ENCODE peak calls at places on chromosome 17, in ten cellular contexts. E is GM23338; O is psoas muscle; F is tibial nerve; K is mesendoderm; W is lung; D is esophagus squamous epithelium; C is adrenal gland; L is mammary epithelial cell; X is effector memory CD4-positive, alpha-beta T cell. S is an unnamed sample.

GRCh38 chr17:44203731-44204452 is 4.2 kb upstream of the ATXN7L3 start:
- DNase-seq in E (peak), O (no peak), F (no peak), K (peak), W (peak), D (no peak), C (peak), L (no peak), X (no peak), S (peak)

GRCh38 chr17:11006530-11006929 is 168.6 kb upstream of the PIRT start:
- DNase-seq in E (no peak), O (no peak), F (no peak), K (no peak), W (no peak), D (no peak), C (no peak), L (no peak), X (no peak), S (no peak)

GRCh38 chr17:37813753-37814152 is 68.9 kb upstream of the HNF1B start:
- DNase-seq in E (peak), O (no peak), F (no peak), K (peak), W (no peak), D (no peak), C (no peak), L (no peak), X (no peak), S (no peak)

GRCh38 chr17:77872199-77872598 is 86.3 kb upstream of the TNRC6C start:
- DNase-seq in E (no peak), O (no peak), F (no peak), K (no peak), W (no peak), D (no peak), C (no peak), L (no peak), X (no peak), S (no peak)

GRCh38 chr17:5241861-5242671 is 7.4 kb upstream of the SCIMP start:
- DNase-seq in E (no peak), O (no peak), F (no peak), K (no peak), W (no peak), D (no peak), C (no peak), L (peak), X (no peak), S (no peak)

GRCh38 chr17:36183811-36184765 is 7.7 kb upstream of the TBC1D3B start:
- DNase-seq in E (no peak), O (no peak), F (no peak), K (no peak), W (no peak), D (no peak), C (no peak), L (no peak), X (no peak), S (no peak)

GRCh38 chr17:81878294-81878693 is 7.2 kb upstream of the ARHGDIA start:
- DNase-seq in E (no peak), O (no peak), F (no peak), K (no peak), W (no peak), D (no peak), C (no peak), L (no peak), X (no peak), S (no peak)

GRCh38 chr17:82845163-82845807 is 5.5 kb upstream of the ZNF750 start:
- DNase-seq in E (no peak), O (peak), F (no peak), K (no peak), W (peak), D (no peak), C (peak), L (no peak), X (no peak), S (no peak)

GRCh38 chr17:75271233-75271954 is 363 bp upstream of the MIF4GD start:
- DNase-seq in E (peak), O (peak), F (peak), K (peak), W (peak), D (no peak), C (peak), L (peak), X (peak), S (peak)

GRCh38 chr17:82767041-82767754 is 15.3 kb downstream of the TBCD start:
- DNase-seq in E (peak), O (no peak), F (no peak), K (peak), W (peak), D (no peak), C (peak), L (peak), X (no peak), S (peak)

GRCh38 chr17:74763565-74764387 is 12.4 kb downstream of the NAT9 start:
- DNase-seq in E (no peak), O (no peak), F (no peak), K (no peak), W (no peak), D (no peak), C (no peak), L (no peak), X (no peak), S (no peak)

GRCh38 chr17:37160940-37161339 is 212.2 kb downstream of the AATF start:
- DNase-seq in E (no peak), O (no peak), F (no peak), K (no peak), W (no peak), D (no peak), C (no peak), L (peak), X (no peak), S (no peak)

GRCh38 chr17:7252176-7253043 is at the start of gene ELP5:
- DNase-seq in E (peak), O (peak), F (peak), K (peak), W (peak), D (peak), C (peak), L (peak), X (peak), S (peak)

GRCh38 chr17:39485555-39485954 is 24.3 kb downstream of the CDK12 start:
- DNase-seq in E (no peak), O (no peak), F (no peak), K (peak), W (no peak), D (no peak), C (no peak), L (peak), X (no peak), S (no peak)

GRCh38 chr17:80445152-80446110 is 30.5 kb downstream of the ENDOV start:
- DNase-seq in E (no peak), O (no peak), F (no peak), K (no peak), W (no peak), D (no peak), C (no peak), L (no peak), X (no peak), S (peak)

GRCh38 chr17:79702071-79702470 is 28.7 kb upstream of the ENPP7 start:
- DNase-seq in E (peak), O (no peak), F (no peak), K (no peak), W (no peak), D (no peak), C (no peak), L (no peak), X (no peak), S (peak)

GRCh38 chr17:79315282-79316106 is 240.9 kb downstream of the ENGASE start:
- DNase-seq in E (peak), O (no peak), F (no peak), K (no peak), W (no peak), D (no peak), C (no peak), L (no peak), X (no peak), S (no peak)

GRCh38 chr17:81517339-81518112 is 4.9 kb upstream of the ACTG1 start:
- DNase-seq in E (peak), O (peak), F (no peak), K (peak), W (no peak), D (no peak), C (no peak), L (no peak), X (no peak), S (peak)

GRCh38 chr17:20944014-20944905 is 98.6 kb downstream of the USP22 start:
- DNase-seq in E (peak), O (no peak), F (no peak), K (peak), W (peak), D (no peak), C (peak), L (peak), X (no peak), S (peak)

GRCh38 chr17:35856603-35857002 is 12.1 kb downstream of the HEATR9 start:
- DNase-seq in E (no peak), O (no peak), F (no peak), K (no peak), W (no peak), D (no peak), C (no peak), L (no peak), X (no peak), S (no peak)

GRCh38 chr17:80782536-80783427 is 208.9 kb upstream of the CHMP6 start:
- DNase-seq in E (no peak), O (no peak), F (no peak), K (peak), W (no peak), D (no peak), C (no peak), L (no peak), X (no peak), S (no peak)

GRCh38 chr17:48207776-48208175 is 100.2 kb downstream of the SNX11 start:
- DNase-seq in E (no peak), O (no peak), F (no peak), K (no peak), W (no peak), D (no peak), C (no peak), L (no peak), X (no peak), S (no peak)

GRCh38 chr17:2695243-2695960 is 16.2 kb downstream of the CLUH start:
- DNase-seq in E (no peak), O (no peak), F (no peak), K (no peak), W (no peak), D (no peak), C (no peak), L (no peak), X (no peak), S (no peak)

GRCh38 chr17:15920758-15921239 is 24.1 kb upstream of the ADORA2B start:
- DNase-seq in E (peak), O (peak), F (no peak), K (peak), W (no peak), D (no peak), C (no peak), L (peak), X (no peak), S (no peak)

GRCh38 chr17:35700157-35700556 is 31.3 kb upstream of the RASL10B start:
- DNase-seq in E (no peak), O (no peak), F (no peak), K (no peak), W (no peak), D (no peak), C (peak), L (no peak), X (no peak), S (no peak)

GRCh38 chr17:58335779-58336455 is 7.3 kb upstream of the TSPOAP1 start:
- DNase-seq in E (no peak), O (no peak), F (no peak), K (peak), W (no peak), D (no peak), C (no peak), L (peak), X (peak), S (no peak)

GRCh38 chr17:62101090-62101489 is 36.0 kb upstream of the MED13 start:
- DNase-seq in E (peak), O (no peak), F (no peak), K (no peak), W (no peak), D (no peak), C (no peak), L (no peak), X (no peak), S (no peak)

DNA sequence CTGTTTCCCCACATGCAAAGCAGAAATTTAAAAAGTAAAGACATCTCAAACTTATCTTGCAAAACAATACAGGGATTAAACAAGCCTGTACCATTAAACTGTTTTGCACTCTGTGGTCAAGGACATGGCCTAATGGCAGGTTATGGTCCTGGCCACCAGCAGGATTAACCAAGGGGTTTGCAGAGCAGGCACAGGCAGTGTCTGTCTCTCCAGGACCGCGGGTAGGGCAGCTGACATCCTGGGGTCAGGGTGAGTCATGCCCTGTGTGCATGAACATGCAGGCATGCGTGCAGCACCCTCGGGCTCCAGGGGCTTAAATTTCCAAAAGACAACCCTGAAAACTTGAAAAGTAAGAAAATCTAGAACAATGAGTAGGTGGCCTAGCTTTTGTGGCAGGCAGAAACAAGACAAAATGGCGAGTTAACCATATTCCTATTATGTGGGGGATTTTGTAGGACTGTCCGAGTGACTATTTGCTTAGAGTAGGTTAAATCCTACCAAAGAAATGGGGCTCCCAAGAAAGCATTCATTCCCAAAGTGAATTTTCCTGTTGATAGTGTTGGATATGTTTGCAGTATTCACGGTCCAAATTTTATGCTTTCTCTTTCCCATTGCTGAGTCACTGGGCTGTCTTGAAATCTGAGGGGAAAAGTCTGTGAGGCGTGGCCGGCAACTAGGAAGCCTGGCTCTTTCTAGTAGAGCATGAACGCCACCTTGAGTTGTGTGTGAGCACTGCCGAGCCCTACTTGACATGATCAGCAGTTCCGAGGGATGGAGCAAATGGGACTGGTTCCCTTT is 158.4 kb upstream of the FAM20A start:
- DNase-seq in E (peak), O (peak), F (peak), K (peak), W (peak), D (no peak), C (peak), L (peak), X (no peak), S (peak)
- H3K27ac ChIP-seq in E (peak), O (peak), F (peak), K (peak), W (peak), D (peak), C (peak), L (peak), X (no peak), S (peak)

DNA sequence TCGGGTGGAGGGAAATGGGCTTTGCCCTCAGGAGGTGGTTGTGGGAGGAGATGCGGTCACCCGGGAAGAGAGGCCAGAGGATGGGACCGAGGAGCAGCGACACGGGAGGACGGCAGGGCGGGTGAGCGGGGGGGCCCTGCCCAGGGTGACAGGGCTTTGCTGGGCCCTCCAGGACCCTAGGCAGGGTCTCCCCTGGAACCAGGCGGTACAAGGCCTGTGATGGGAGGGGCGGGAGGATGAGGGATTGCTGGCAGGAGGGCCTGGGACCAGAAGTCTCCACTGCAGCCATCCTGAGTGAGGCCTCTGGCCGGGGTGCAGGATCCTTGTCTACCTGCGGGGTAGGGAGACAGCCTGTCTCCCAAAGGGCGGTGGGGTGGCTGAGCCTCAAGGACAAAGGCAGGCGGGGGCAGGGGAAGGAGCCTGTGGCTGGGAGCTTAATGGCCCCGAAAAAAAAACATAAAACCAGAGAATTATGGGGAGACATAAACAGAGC is 66.9 kb downstream of the SREBF1 start:
- DNase-seq in E (no peak), O (no peak), F (no peak), K (no peak), W (no peak), D (no peak), C (no peak), L (no peak), X (no peak), S (peak)
- H3K4me3 ChIP-seq in E (no peak), O (peak), F (no peak), K (no peak), W (no peak), D (no peak), C (no peak), L (no peak), X (no peak), S (no peak)

GRCh38 chr17:9968881-9969280 is 63.8 kb upstream of the RCVRN start:
- DNase-seq in E (no peak), O (no peak), F (no peak), K (peak), W (no peak), D (no peak), C (no peak), L (no peak), X (no peak), S (no peak)

GRCh38 chr17:9973689-9974459 is 68.8 kb upstream of the RCVRN start:
- DNase-seq in E (no peak), O (no peak), F (no peak), K (no peak), W (no peak), D (no peak), C (no peak), L (no peak), X (no peak), S (no peak)

GRCh38 chr17:9974460-9975381 is 69.7 kb upstream of the RCVRN start:
- DNase-seq in E (no peak), O (no peak), F (no peak), K (no peak), W (no peak), D (no peak), C (no peak), L (no peak), X (no peak), S (no peak)

GRCh38 chr17:9969301-9969935 is 64.3 kb upstream of the RCVRN start:
- DNase-seq in E (no peak), O (no peak), F (no peak), K (no peak), W (no peak), D (no peak), C (no peak), L (no peak), X (no peak), S (no peak)

DNA sequence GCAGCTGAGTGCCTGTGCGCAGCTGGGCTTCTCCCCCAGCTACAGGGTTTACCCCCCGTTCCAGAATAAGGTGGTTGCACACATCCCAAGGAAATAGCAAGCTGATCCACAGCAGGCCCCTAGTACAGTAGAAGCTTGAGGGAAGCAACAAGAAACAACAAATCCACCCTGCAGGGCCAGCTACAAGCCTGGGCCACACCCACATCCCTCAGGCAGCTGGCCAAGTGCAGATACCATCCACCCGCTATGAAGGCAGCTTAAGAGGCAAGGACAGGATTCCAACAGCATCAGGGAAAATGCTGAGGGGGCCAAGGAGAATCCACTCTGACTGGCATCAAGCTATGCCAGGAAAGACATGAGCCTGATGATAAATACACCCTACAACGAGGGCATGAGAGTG is 66.9 kb upstream of the RCVRN start:
- DNase-seq in E (no peak), O (peak), F (peak), K (peak), W (no peak), D (no peak), C (peak), L (no peak), X (no peak), S (peak)
- H3K27ac ChIP-seq in E (no peak), O (no peak), F (peak), K (no peak), W (peak), D (no peak), C (no peak), L (no peak), X (no peak), S (no peak)

DNA sequence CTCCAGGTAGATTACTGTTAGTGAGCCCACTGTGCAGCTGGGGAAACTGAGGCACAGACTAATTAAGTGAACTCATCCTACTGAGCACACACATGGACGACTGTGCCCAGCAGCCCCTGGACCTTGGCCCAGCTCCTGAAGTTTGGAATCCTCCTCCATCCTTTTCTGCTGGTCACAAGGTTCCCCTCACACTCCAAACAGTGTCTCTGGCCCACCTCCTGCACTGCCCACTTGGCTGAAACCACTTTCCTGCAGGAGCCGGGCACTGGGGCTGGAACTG is 3.6 kb downstream of the RHBDF2 start:
- DNase-seq in E (no peak), O (no peak), F (no peak), K (no peak), W (no peak), D (no peak), C (no peak), L (no peak), X (no peak), S (no peak)
- H3K4me3 ChIP-seq in E (no peak), O (peak), F (peak), K (no peak), W (no peak), D (peak), C (no peak), L (no peak), X (no peak), S (peak)

DNA sequence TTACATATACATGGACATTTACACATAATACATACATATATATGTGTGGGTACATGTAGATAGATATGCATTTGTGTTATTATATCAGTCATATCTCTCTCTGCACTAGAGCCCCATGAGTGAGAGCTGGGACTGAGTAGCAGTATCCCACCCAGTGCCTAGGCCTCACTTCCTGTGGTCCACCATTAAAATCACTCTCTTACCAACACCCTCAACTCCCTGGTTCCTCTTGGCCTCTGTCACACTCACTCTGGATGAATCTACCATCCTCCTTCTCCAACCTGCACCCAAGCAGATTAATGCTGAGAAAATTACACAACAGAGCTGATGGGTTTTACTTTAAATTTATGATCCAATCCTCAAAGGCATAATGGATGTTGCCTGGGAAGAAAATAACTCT is 4.9 kb upstream of the LYRM9 start:
- DNase-seq in E (no peak), O (no peak), F (no peak), K (no peak), W (no peak), D (no peak), C (no peak), L (no peak), X (no peak), S (no peak)
- H3K27ac ChIP-seq in E (no peak), O (no peak), F (no peak), K (no peak), W (no peak), D (no peak), C (no peak), L (no peak), X (no peak), S (no peak)

GRCh38 chr17:73511716-73512115 is 132.5 kb downstream of the SDK2 start:
- DNase-seq in E (no peak), O (no peak), F (no peak), K (no peak), W (no peak), D (no peak), C (no peak), L (no peak), X (no peak), S (no peak)
- H3K4me3 ChIP-seq in E (no peak), O (no peak), F (no peak), K (no peak), W (no peak), D (no peak), C (no peak), L (no peak), X (no peak), S (no peak)

DNA sequence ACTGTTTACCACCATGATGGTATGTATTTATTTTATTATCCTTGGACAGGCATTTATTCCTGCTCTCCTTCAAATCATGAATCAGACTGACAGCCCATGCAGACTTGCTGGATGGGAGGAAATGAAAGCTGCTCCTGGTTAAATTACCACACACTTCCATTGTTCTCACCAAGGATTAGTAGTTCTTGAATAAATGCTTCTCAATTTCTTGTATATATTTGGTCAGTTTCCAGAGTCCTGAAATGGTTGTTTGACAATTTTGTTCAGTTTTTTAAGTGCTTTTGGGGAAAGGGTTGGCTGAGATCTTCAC is 99.7 kb downstream of the CA4 start:
- DNase-seq in E (no peak), O (no peak), F (no peak), K (no peak), W (no peak), D (no peak), C (no peak), L (no peak), X (no peak), S (no peak)
- H3K27ac ChIP-seq in E (no peak), O (no peak), F (no peak), K (no peak), W (no peak), D (no peak), C (no peak), L (no peak), X (no peak), S (no peak)

GRCh38 chr17:725746-726145 is 6.7 kb upstream of the TLCD3A start:
- DNase-seq in E (no peak), O (no peak), F (no peak), K (peak), W (no peak), D (no peak), C (no peak), L (no peak), X (no peak), S (no peak)
- H3K4me3 ChIP-seq in E (peak), O (no peak), F (no peak), K (no peak), W (no peak), D (no peak), C (no peak), L (no peak), X (no peak), S (no peak)